ENCODE peak calls at places on chromosomes 16 and 17, in five cellular contexts. I, T, K, U and J are unnamed samples.

GRCh38 chr17:21374455-21375161 is 1.5 kb upstream of the KCNJ12 start:
- DNase-seq in T (no peak), K (no peak), I (no peak), U (no peak), J (no peak)

GRCh38 chr17:10061131-10061581 is 137.2 kb downstream of the GAS7 start:
- DNase-seq in T (no peak), I (peak), K (no peak), U (no peak), J (no peak)

GRCh38 chr16:15482068-15482747 is 47.8 kb downstream of the BMERB1 start:
- DNase-seq in T (peak), K (no peak), U (peak), I (peak), J (peak)

GRCh38 chr16:3283525-3284447 is 495 bp downstream of the ZNF263 start:
- DNase-seq in I (peak), K (no peak), U (no peak), T (no peak), J (no peak)

GRCh38 chr16:3468501-3468900 is 25.0 kb downstream of the NAA60 start:
- DNase-seq in I (no peak), T (no peak), K (no peak), U (no peak), J (no peak)

GRCh38 chr16:79806757-79807156 is 206.2 kb upstream of the MAF start:
- DNase-seq in U (no peak), I (no peak), K (no peak), T (no peak), J (no peak)

GRCh38 chr17:29776026-29776425 is 153.3 kb upstream of the CORO6 start:
- DNase-seq in K (no peak), T (no peak), I (no peak), U (no peak), J (no peak)

GRCh38 chr16:75837681-75838080 is 111.4 kb upstream of the CPHXL start:
- DNase-seq in U (no peak), I (no peak), T (no peak), K (no peak), J (no peak)

GRCh38 chr17:37701424-37702020 is 43.3 kb downstream of the HNF1B start:
- DNase-seq in K (no peak), T (peak), U (peak), I (peak), J (peak)

GRCh38 chr17:82321947-82322466 is 4.6 kb upstream of the CD7 start:
- DNase-seq in I (no peak), U (no peak), K (no peak), T (no peak), J (no peak)

GRCh38 chr17:559699-560378 is 154.8 kb downstream of the VPS53 start:
- DNase-seq in K (no peak), T (peak), U (no peak), I (peak), J (no peak)

GRCh38 chr16:48053346-48053745 is 102.4 kb downstream of the ABCC12 start:
- DNase-seq in T (peak), I (peak), U (no peak), K (no peak), J (no peak)

GRCh38 chr17:34916120-34916519 is 45.1 kb downstream of the CCT6B start:
- DNase-seq in U (no peak), T (no peak), K (no peak), I (no peak), J (no peak)

GRCh38 chr17:78925234-78925633 is at the start of gene TIMP2:
- DNase-seq in K (peak), I (peak), T (peak), U (peak), J (peak)

GRCh38 chr17:752620-753219 is 656 bp upstream of the GEMIN4 start:
- DNase-seq in K (peak), T (no peak), I (peak), U (no peak), J (peak)

GRCh38 chr17:13725286-13725990 is 123.7 kb upstream of the HS3ST3A1 start:
- DNase-seq in K (no peak), U (no peak), I (no peak), T (no peak), J (no peak)

GRCh38 chr17:49525831-49526741 is 31.0 kb downstream of the NGFR start:
- DNase-seq in K (no peak), T (no peak), U (no peak), I (peak), J (peak)

GRCh38 chr17:10663231-10663630 is 6.1 kb upstream of the MYH3 start:
- DNase-seq in T (no peak), U (no peak), K (no peak), I (no peak), J (no peak)

GRCh38 chr17:54898576-54898975 is 2.1 kb upstream of the TOM1L1 start:
- DNase-seq in K (no peak), T (no peak), I (no peak), U (no peak), J (no peak)

GRCh38 chr16:168424-168823 is 2.6 kb downstream of the HBM start:
- DNase-seq in I (no peak), U (peak), K (peak), T (no peak), J (peak)

GRCh38 chr16:74650966-74651567 is 15.6 kb downstream of the RFWD3 start:
- DNase-seq in U (no peak), K (no peak), I (no peak), T (no peak), J (no peak)

GRCh38 chr16:48629016-48629415 is 19.0 kb upstream of the N4BP1 start:
- DNase-seq in T (no peak), I (no peak), K (no peak), U (no peak), J (no peak)

GRCh38 chr17:64339516-64340475 is 50.9 kb downstream of the PECAM1 start:
- DNase-seq in K (no peak), T (no peak), I (no peak), U (no peak), J (no peak)

GRCh38 chr16:19077879-19078278 is 10.5 kb downstream of the COQ7 start:
- DNase-seq in T (no peak), U (no peak), I (no peak), K (no peak), J (no peak)

GRCh38 chr17:78882546-78883089 is 20.4 kb downstream of the CEP295NL start:
- DNase-seq in I (no peak), U (peak), T (no peak), K (no peak), J (no peak)

GRCh38 chr16:87324411-87325275 is 7.5 kb upstream of the C16orf95 start:
- DNase-seq in T (peak), K (peak), I (no peak), U (peak), J (peak)

GRCh38 chr17:78979780-78980623 is at the start of gene LGALS3BP:
- DNase-seq in T (peak), I (peak), K (peak), U (no peak), J (no peak)

GRCh38 chr17:39651908-39652634 is 13.1 kb upstream of the TCAP start:
- DNase-seq in I (no peak), T (no peak), U (no peak), K (no peak), J (no peak)

GRCh38 chr17:78573955-78574354 is 3.2 kb downstream of the DNAH17 start:
- DNase-seq in T (no peak), I (no peak), U (no peak), K (no peak), J (peak)

GRCh38 chr16:82761236-82761635 is 134.5 kb downstream of the CDH13 start:
- DNase-seq in U (no peak), I (peak), T (no peak), K (no peak), J (no peak)

GRCh38 chr17:50618300-50618699 is 16.4 kb upstream of the ABCC3 start:
- DNase-seq in K (no peak), I (no peak), T (no peak), U (no peak), J (no peak)